ENCODE peak calls at places on chromosome 13, in six cellular contexts. G is heart right ventricle, F is lower lobe of right lung, P is mammary epithelial cell, K is left ventricle myocardium inferior, B is prostate gland. O is an unnamed sample.

GRCh38 chr13:58855283-58855682 is 1223.7 kb downstream of the PCDH17 start:
- DNase-seq in K (no peak), G (no peak), B (no peak), F (no peak), P (no peak), O (no peak)

GRCh38 chr13:78228940-78229339 is 310.3 kb upstream of the EDNRB start:
- DNase-seq in F (no peak), P (no peak), G (no peak), K (no peak), B (no peak), O (no peak)

GRCh38 chr13:108963846-108964600 is 334.6 kb downstream of the MYO16 start:
- DNase-seq in F (no peak), G (no peak), B (no peak), K (no peak), P (peak), O (no peak)

GRCh38 chr13:75299206-75299605 is 182.8 kb downstream of the TBC1D4 start:
- DNase-seq in G (no peak), F (no peak), B (no peak), K (no peak), P (no peak), O (no peak)

GRCh38 chr13:77952276-77952675 is 33.6 kb upstream of the EDNRB start:
- DNase-seq in G (no peak), P (no peak), B (no peak), K (no peak), F (no peak), O (no peak)

GRCh38 chr13:61664821-61665705 is 249.4 kb upstream of the PCDH20 start:
- DNase-seq in G (no peak), B (no peak), F (no peak), K (no peak), P (no peak), O (peak)

GRCh38 chr13:24727731-24728601 is 36.0 kb upstream of the RNF17 start:
- DNase-seq in F (peak), K (no peak), G (no peak), B (peak), P (peak), O (peak)

GRCh38 chr13:112645327-112645914 is 44.4 kb upstream of the ATP11A start:
- DNase-seq in F (peak), K (no peak), B (no peak), P (no peak), G (no peak), O (no peak)

GRCh38 chr13:73141292-73141771 is 82.5 kb downstream of the KLF5 start:
- DNase-seq in F (no peak), P (no peak), K (no peak), B (no peak), G (no peak), O (no peak)

GRCh38 chr13:39784347-39784746 is 128.9 kb downstream of the COG6 start:
- DNase-seq in B (no peak), G (no peak), F (no peak), K (no peak), P (no peak), O (no peak)

GRCh38 chr13:59680429-59681024 is 483.2 kb downstream of the DIAPH3 start:
- DNase-seq in P (peak), K (no peak), G (no peak), B (no peak), F (no peak), O (no peak)

GRCh38 chr13:76519685-76520084 is 366.5 kb downstream of the KCTD12 start:
- DNase-seq in F (no peak), K (no peak), G (no peak), P (no peak), B (no peak), O (no peak)

GRCh38 chr13:74794582-74794981 is 660.4 kb upstream of the KLF12 start:
- DNase-seq in B (no peak), P (no peak), K (no peak), G (no peak), F (no peak), O (no peak)

GRCh38 chr13:91127995-91128394 is 219.5 kb upstream of the MIR17HG start:
- DNase-seq in G (no peak), F (no peak), K (no peak), P (no peak), B (no peak), O (no peak)

GRCh38 chr13:28611021-28611420 is 47.9 kb upstream of the POMP start:
- DNase-seq in F (no peak), B (no peak), P (no peak), G (no peak), K (no peak), O (no peak)

GRCh38 chr13:93002071-93002470 is 224.5 kb upstream of the GPC6 start:
- DNase-seq in G (no peak), B (no peak), F (no peak), K (no peak), P (no peak), O (no peak)

GRCh38 chr13:22801402-22802003 is 379.3 kb upstream of the SGCG start:
- DNase-seq in P (no peak), B (no peak), G (no peak), K (no peak), F (no peak), O (no peak)

GRCh38 chr13:29572575-29572974 is 22.9 kb downstream of the SLC7A1 start:
- DNase-seq in F (no peak), B (peak), G (no peak), P (no peak), K (no peak), O (no peak)

DNA sequence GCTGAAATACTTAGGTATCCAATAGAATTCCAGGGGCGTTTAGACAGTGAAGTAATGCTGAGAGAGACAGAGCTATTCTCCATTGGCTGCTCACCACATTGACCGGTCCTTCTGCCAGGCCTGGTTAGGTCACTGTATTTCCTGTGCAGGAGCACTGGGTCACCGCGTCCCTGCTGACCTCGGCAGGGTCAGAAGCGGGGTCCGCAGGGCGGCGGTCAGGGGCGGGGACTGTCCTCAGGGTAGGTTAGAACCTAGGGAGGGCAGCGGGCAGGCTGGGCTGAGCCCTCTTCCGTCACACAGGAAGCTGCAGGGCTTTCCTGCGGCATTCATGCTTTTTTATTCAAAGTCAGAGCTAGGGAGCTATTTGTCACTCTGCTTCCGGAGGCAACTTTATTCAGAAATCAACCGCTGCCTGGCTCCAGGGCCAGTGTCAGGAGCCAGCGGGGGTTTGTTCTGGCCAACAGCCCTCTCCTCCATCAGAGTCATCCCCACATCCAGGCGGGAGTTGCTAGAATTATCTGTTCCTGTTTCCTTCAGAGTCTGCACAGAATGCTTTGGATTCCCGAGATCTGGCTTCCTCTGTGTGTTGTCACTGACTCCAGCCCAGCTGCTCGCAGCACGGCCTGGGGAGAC is 81.3 kb upstream of the WASF3 start:
- DNase-seq in G (no peak), F (no peak), B (no peak), K (peak), P (no peak), O (no peak)
- H3K27ac ChIP-seq in G (peak), F (peak), B (peak), K (peak), P (no peak), O (no peak)

DNA sequence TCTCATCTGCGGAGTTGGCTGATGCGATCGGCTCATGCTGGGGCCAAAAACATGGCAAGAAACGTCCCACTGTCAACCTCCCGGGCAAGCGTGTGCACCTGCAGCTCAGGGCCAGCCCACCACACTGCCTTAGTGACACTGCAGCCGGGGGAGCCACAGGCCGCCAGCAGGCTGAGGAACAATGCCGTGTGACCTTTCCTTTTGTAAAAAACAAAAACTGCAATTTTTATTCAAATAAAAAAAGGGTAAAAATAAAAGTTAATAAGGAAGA is 18.8 kb upstream of the TMEM255B start:
- DNase-seq in G (no peak), P (no peak), K (no peak), F (no peak), B (no peak), O (no peak)
- H3K27ac ChIP-seq in G (no peak), P (no peak), K (no peak), F (no peak), B (no peak), O (no peak)

GRCh38 chr13:111202149-111202548 is 87.0 kb downstream of the ARHGEF7 start:
- DNase-seq in G (no peak), P (no peak), B (no peak), F (no peak), K (no peak), O (no peak)
- H3K27ac ChIP-seq in G (peak), P (no peak), B (no peak), F (peak), K (peak), O (no peak)

GRCh38 chr13:81406639-81407292 is 1065.8 kb upstream of the SPRY2 start:
- DNase-seq in B (no peak), K (no peak), F (no peak), P (no peak), G (no peak), O (no peak)

GRCh38 chr13:81408647-81409046 is 1067.7 kb upstream of the SPRY2 start:
- DNase-seq in B (no peak), K (no peak), G (no peak), F (no peak), P (no peak), O (no peak)

GRCh38 chr13:81409284-81409683 is 1068.4 kb upstream of the SPRY2 start:
- DNase-seq in B (no peak), K (no peak), G (no peak), F (no peak), P (peak), O (no peak)

DNA sequence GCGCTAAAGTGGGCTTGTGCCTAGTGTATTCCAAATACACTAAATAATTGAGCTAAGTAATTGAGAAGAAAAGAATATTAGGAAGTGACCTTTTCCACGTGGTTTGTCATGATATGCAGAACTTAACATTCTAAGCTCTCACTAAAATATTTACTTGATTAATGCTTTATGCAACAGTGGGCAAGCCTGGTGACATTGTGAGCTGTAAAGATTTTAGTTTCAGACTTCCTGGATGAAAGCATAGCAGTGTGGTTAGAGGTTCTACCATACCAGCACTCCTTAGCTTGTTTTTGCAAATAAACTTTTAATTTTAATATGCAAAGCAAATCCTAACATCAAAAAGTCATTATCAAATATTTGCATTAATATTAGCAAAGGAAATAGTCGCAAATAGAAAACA is 1065.1 kb upstream of the SPRY2 start:
- DNase-seq in P (no peak), F (no peak), G (no peak), K (no peak), B (no peak), O (no peak)
- H3K27ac ChIP-seq in P (no peak), F (no peak), G (no peak), K (no peak), B (no peak), O (no peak)

GRCh38 chr13:98649861-98650260 is 73.0 kb upstream of the STK24 start:
- DNase-seq in F (no peak), P (no peak), K (no peak), G (no peak), B (no peak), O (no peak)
- H3K27ac ChIP-seq in F (no peak), P (no peak), K (no peak), G (no peak), B (peak), O (peak)

DNA sequence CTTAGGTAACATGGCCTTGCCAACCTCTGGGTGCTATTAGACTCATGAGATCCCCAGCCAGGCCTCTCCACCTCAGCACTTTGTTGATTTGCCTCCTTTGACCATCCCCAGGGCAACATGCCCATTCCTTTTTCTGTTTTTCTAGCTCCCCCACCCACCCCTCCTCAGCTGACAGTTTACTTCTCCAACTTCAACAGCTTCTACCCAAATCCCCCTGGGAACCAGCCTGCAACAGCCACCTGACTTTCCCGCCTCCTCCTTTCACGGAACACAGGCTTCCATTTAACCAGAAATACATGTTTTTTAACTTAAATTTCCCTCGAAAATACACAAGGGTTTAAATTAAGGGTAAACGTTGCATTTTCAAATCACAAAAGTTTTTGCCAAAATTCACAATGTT is 117.3 kb downstream of the DLEU7 start:
- DNase-seq in B (no peak), K (no peak), G (no peak), F (no peak), P (no peak), O (no peak)
- H3K27ac ChIP-seq in B (no peak), K (no peak), G (no peak), F (no peak), P (no peak), O (no peak)

GRCh38 chr13:49026851-49027250 is 51.1 kb downstream of the FNDC3A start:
- DNase-seq in P (no peak), F (no peak), K (no peak), B (no peak), G (no peak), O (no peak)
- H3K27ac ChIP-seq in P (no peak), F (no peak), K (no peak), B (no peak), G (no peak), O (no peak)

GRCh38 chr13:33257786-33258185 is 27.8 kb downstream of the STARD13 start:
- DNase-seq in F (no peak), P (no peak), G (no peak), K (no peak), B (no peak), O (no peak)
- H3K27ac ChIP-seq in F (peak), P (no peak), G (peak), K (peak), B (no peak), O (no peak)